ENCODE peak calls at places on chromosome X, in seven cellular contexts. One of them, this sample, is unnamed.

GRCh38 chrX:154365052-154365600 is 9.3 kb downstream of the FLNA start:
- DNase-seq in upper lobe of left lung: peak; percentile 54
- DNase-seq in heart left ventricle: no peak
- DNase-seq in gastrocnemius medialis: no peak
- DNase-seq in stomach: no peak
- DNase-seq in HepG2: no peak
- DNase-seq in GM12891: no peak
- DNase-seq in this sample: no peak

GRCh38 chrX:55109304-55109703 is 20.5 kb downstream of the PAGE2 start:
- DNase-seq in upper lobe of left lung: no peak
- DNase-seq in heart left ventricle: no peak
- DNase-seq in gastrocnemius medialis: no peak
- DNase-seq in stomach: no peak
- DNase-seq in HepG2: no peak
- DNase-seq in GM12891: no peak
- DNase-seq in this sample: no peak

GRCh38 chrX:67104982-67105757 is 438.7 kb upstream of the AR start:
- DNase-seq in upper lobe of left lung: no peak
- DNase-seq in heart left ventricle: no peak
- DNase-seq in gastrocnemius medialis: peak; percentile 26
- DNase-seq in stomach: no peak
- DNase-seq in HepG2: no peak
- DNase-seq in GM12891: no peak
- DNase-seq in this sample: no peak

GRCh38 chrX:68504237-68504636 is 5.4 kb downstream of the YIPF6 start:
- DNase-seq in upper lobe of left lung: no peak
- DNase-seq in heart left ventricle: no peak
- DNase-seq in gastrocnemius medialis: no peak
- DNase-seq in stomach: no peak
- DNase-seq in HepG2: no peak
- DNase-seq in GM12891: no peak
- DNase-seq in this sample: peak; percentile 27

GRCh38 chrX:152154050-152154449 is 15.7 kb upstream of the MAGEA10 start:
- DNase-seq in upper lobe of left lung: no peak
- DNase-seq in heart left ventricle: no peak
- DNase-seq in gastrocnemius medialis: no peak
- DNase-seq in stomach: no peak
- DNase-seq in HepG2: no peak
- DNase-seq in GM12891: no peak
- DNase-seq in this sample: no peak

GRCh38 chrX:50200907-50201306 is at the start of gene AKAP4:
- DNase-seq in upper lobe of left lung: no peak
- DNase-seq in heart left ventricle: no peak
- DNase-seq in gastrocnemius medialis: no peak
- DNase-seq in stomach: no peak
- DNase-seq in HepG2: no peak
- DNase-seq in GM12891: no peak
- DNase-seq in this sample: no peak

GRCh38 chrX:13598877-13599276 is 29.5 kb downstream of the EGFL6 start:
- DNase-seq in upper lobe of left lung: no peak
- DNase-seq in heart left ventricle: no peak
- DNase-seq in gastrocnemius medialis: no peak
- DNase-seq in stomach: no peak
- DNase-seq in HepG2: no peak
- DNase-seq in GM12891: no peak
- DNase-seq in this sample: no peak

GRCh38 chrX:34656467-34656841 is 631 bp downstream of the TMEM47 start:
- DNase-seq in upper lobe of left lung: no peak
- DNase-seq in heart left ventricle: no peak
- DNase-seq in gastrocnemius medialis: peak; percentile 9
- DNase-seq in stomach: no peak
- DNase-seq in HepG2: no peak
- DNase-seq in GM12891: no peak
- DNase-seq in this sample: no peak

GRCh38 chrX:47515941-47516649 is 33.1 kb upstream of the ZNF41 start:
- DNase-seq in upper lobe of left lung: no peak
- DNase-seq in heart left ventricle: no peak
- DNase-seq in gastrocnemius medialis: peak; percentile 28
- DNase-seq in stomach: no peak
- DNase-seq in HepG2: no peak
- DNase-seq in GM12891: no peak
- DNase-seq in this sample: no peak

GRCh38 chrX:31516492-31516891 is 444.7 kb upstream of the FTHL17 start:
- DNase-seq in upper lobe of left lung: no peak
- DNase-seq in heart left ventricle: no peak
- DNase-seq in gastrocnemius medialis: no peak
- DNase-seq in stomach: no peak
- DNase-seq in HepG2: no peak
- DNase-seq in GM12891: no peak
- DNase-seq in this sample: no peak

GRCh38 chrX:72624194-72624593 is 51.6 kb upstream of the HDAC8 start:
- DNase-seq in upper lobe of left lung: no peak
- DNase-seq in heart left ventricle: no peak
- DNase-seq in gastrocnemius medialis: no peak
- DNase-seq in stomach: no peak
- DNase-seq in HepG2: no peak
- DNase-seq in GM12891: no peak
- DNase-seq in this sample: no peak

GRCh38 chrX:82362550-82362949 is 1145.5 kb upstream of the POU3F4 start:
- DNase-seq in upper lobe of left lung: no peak
- DNase-seq in heart left ventricle: no peak
- DNase-seq in gastrocnemius medialis: no peak
- DNase-seq in stomach: no peak
- DNase-seq in HepG2: no peak
- DNase-seq in GM12891: no peak
- DNase-seq in this sample: no peak

GRCh38 chrX:53421125-53421524 is 1.3 kb downstream of the SMC1A start:
- DNase-seq in upper lobe of left lung: no peak
- DNase-seq in heart left ventricle: no peak
- DNase-seq in gastrocnemius medialis: no peak
- DNase-seq in stomach: no peak
- DNase-seq in HepG2: no peak
- DNase-seq in GM12891: no peak
- DNase-seq in this sample: no peak

GRCh38 chrX:53422091-53422914 is at the start of the genes RIBC1 and SMC1A:
- DNase-seq in upper lobe of left lung: peak; percentile 94
- DNase-seq in heart left ventricle: peak; percentile 99
- DNase-seq in gastrocnemius medialis: peak; percentile 94
- DNase-seq in stomach: peak; percentile 99
- DNase-seq in HepG2: peak; percentile 87
- DNase-seq in GM12891: peak; percentile 78
- DNase-seq in this sample: peak; percentile 55

GRCh38 chrX:53421772-53422090 is 723 bp downstream of the SMC1A start:
- DNase-seq in upper lobe of left lung: no peak
- DNase-seq in heart left ventricle: no peak
- DNase-seq in gastrocnemius medialis: no peak
- DNase-seq in stomach: no peak
- DNase-seq in HepG2: peak; percentile 19
- DNase-seq in GM12891: no peak
- DNase-seq in this sample: no peak

DNA sequence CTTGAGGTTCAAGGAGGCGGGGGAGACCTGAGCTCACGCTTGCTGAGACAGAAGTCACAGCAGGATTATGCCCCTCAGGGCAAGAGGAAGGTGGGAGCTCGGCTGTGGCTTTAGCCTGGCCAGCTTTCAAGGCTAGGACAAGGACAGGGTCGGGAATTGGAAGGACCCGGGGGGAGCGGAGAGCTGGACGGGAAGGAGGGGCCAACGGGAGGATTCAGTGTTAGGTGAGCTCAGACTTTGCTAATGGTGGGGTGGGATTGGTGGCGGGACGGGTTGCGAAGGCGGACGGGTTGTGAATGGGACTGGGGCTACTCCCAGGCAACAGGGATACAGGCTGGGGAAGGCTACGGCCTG is 219 bp downstream of the RIBC1 start:
- DNase-seq in upper lobe of left lung: no peak
- DNase-seq in heart left ventricle: no peak
- DNase-seq in gastrocnemius medialis: no peak
- DNase-seq in stomach: no peak
- DNase-seq in HepG2: no peak
- DNase-seq in GM12891: no peak
- DNase-seq in this sample: no peak
- TF ChIP-seq POLR2A in upper lobe of left lung: no peak
- TF ChIP-seq POLR2A in heart left ventricle: no peak
- TF ChIP-seq POLR2A in gastrocnemius medialis: no peak
- TF ChIP-seq POLR2A in stomach: no peak
- TF ChIP-seq POLR2A in HepG2: no peak
- TF ChIP-seq POLR2A in GM12891: no peak
- TF ChIP-seq POLR2A in this sample: no peak

GRCh38 chrX:48520976-48521352 is 644 bp upstream of the EBP start:
- DNase-seq in upper lobe of left lung: no peak
- DNase-seq in heart left ventricle: no peak
- DNase-seq in gastrocnemius medialis: no peak
- DNase-seq in stomach: no peak
- DNase-seq in HepG2: no peak
- DNase-seq in GM12891: no peak
- DNase-seq in this sample: no peak

GRCh38 chrX:48523682-48524081 is 2.1 kb downstream of the EBP start:
- DNase-seq in upper lobe of left lung: no peak
- DNase-seq in heart left ventricle: no peak
- DNase-seq in gastrocnemius medialis: no peak
- DNase-seq in stomach: no peak
- DNase-seq in HepG2: no peak
- DNase-seq in GM12891: no peak
- DNase-seq in this sample: no peak

GRCh38 chrX:48520455-48520854 is 1.2 kb upstream of the EBP start:
- DNase-seq in upper lobe of left lung: no peak
- DNase-seq in heart left ventricle: no peak
- DNase-seq in gastrocnemius medialis: no peak
- DNase-seq in stomach: no peak
- DNase-seq in HepG2: no peak
- DNase-seq in GM12891: no peak
- DNase-seq in this sample: no peak

GRCh38 chrX:48522291-48522690 is 683 bp downstream of the EBP start:
- DNase-seq in upper lobe of left lung: no peak
- DNase-seq in heart left ventricle: no peak
- DNase-seq in gastrocnemius medialis: no peak
- DNase-seq in stomach: no peak
- DNase-seq in HepG2: peak; percentile 43
- DNase-seq in GM12891: no peak
- DNase-seq in this sample: no peak

DNA sequence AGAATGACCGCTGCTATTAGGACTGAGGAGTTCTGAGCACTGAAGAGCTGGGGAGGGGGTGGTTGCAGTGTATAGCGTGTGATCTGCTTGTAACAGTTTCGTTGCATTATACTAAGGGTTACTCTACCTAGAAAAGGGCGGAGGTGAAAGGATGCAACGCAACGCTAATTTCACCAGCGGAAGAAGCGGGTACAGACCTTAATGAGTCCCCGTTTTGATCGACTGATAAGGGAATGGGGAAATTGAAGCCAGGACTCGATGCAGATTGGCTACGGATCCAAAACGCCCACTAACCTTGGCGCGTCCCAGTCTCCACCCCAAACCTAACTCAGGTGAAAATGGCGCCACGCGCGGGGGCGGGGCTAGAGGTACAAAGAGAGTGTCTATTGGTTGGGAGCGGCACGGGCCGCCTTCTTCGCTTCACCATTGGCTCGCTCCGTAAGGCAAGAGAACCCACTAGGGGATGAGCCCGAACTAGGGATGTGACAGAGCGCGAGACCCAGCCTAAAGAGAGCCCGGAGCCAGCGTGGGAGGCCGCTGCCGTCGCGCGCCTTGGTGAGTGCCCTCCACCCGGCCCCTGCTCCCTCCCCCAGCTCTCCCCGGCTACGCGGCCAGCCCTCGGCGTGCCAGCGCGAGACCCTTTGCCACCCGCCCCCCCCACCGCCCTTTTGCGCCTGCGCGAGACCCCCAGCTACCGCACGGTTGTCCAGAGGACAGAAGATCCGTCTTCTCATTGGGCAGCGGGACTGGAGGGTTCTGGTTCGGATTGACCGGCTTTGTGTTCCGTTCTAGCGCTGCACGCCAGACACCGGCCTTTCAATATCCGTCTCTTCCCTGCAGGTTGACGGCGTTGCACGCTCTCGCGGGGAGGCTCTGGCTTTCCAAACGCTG is at the start of gene EBP:
- DNase-seq in upper lobe of left lung: peak; percentile 96
- DNase-seq in heart left ventricle: peak; percentile 93
- DNase-seq in gastrocnemius medialis: peak; percentile 77
- DNase-seq in stomach: peak; percentile 92
- DNase-seq in HepG2: peak; percentile 84
- DNase-seq in GM12891: peak; percentile 80
- DNase-seq in this sample: peak; percentile 48
- TF ChIP-seq POLR2A in upper lobe of left lung: no peak
- TF ChIP-seq POLR2A in heart left ventricle: peak; percentile 49
- TF ChIP-seq POLR2A in gastrocnemius medialis: peak; percentile 22
- TF ChIP-seq POLR2A in stomach: no peak
- TF ChIP-seq POLR2A in HepG2: peak; percentile 91
- TF ChIP-seq POLR2A in GM12891: peak; percentile 58
- TF ChIP-seq POLR2A in this sample: peak; percentile 74

GRCh38 chrX:24025741-24026402 is 1.1 kb downstream of the KLHL15 start:
- DNase-seq in upper lobe of left lung: no peak
- DNase-seq in heart left ventricle: no peak
- DNase-seq in gastrocnemius medialis: peak; percentile 34
- DNase-seq in stomach: no peak
- DNase-seq in HepG2: no peak
- DNase-seq in GM12891: no peak
- DNase-seq in this sample: no peak
- TF ChIP-seq POLR2A in upper lobe of left lung: peak; percentile 71
- TF ChIP-seq POLR2A in heart left ventricle: peak; percentile 33
- TF ChIP-seq POLR2A in gastrocnemius medialis: peak; percentile 41
- TF ChIP-seq POLR2A in stomach: no peak
- TF ChIP-seq POLR2A in HepG2: no peak
- TF ChIP-seq POLR2A in GM12891: no peak
- TF ChIP-seq POLR2A in this sample: no peak

GRCh38 chrX:38970845-38971244 is 169.6 kb downstream of the MID1IP1 start:
- DNase-seq in upper lobe of left lung: no peak
- DNase-seq in heart left ventricle: no peak
- DNase-seq in gastrocnemius medialis: no peak
- DNase-seq in stomach: no peak
- DNase-seq in HepG2: no peak
- DNase-seq in GM12891: no peak
- DNase-seq in this sample: no peak

GRCh38 chrX:38965883-38966282 is 164.6 kb downstream of the MID1IP1 start:
- DNase-seq in upper lobe of left lung: no peak
- DNase-seq in heart left ventricle: no peak
- DNase-seq in gastrocnemius medialis: no peak
- DNase-seq in stomach: no peak
- DNase-seq in HepG2: no peak
- DNase-seq in GM12891: no peak
- DNase-seq in this sample: no peak

GRCh38 chrX:38968817-38969216 is 167.6 kb downstream of the MID1IP1 start:
- DNase-seq in upper lobe of left lung: no peak
- DNase-seq in heart left ventricle: no peak
- DNase-seq in gastrocnemius medialis: no peak
- DNase-seq in stomach: no peak
- DNase-seq in HepG2: no peak
- DNase-seq in GM12891: no peak
- DNase-seq in this sample: no peak

GRCh38 chrX:38970074-38970473 is 168.8 kb downstream of the MID1IP1 start:
- DNase-seq in upper lobe of left lung: no peak
- DNase-seq in heart left ventricle: no peak
- DNase-seq in gastrocnemius medialis: no peak
- DNase-seq in stomach: no peak
- DNase-seq in HepG2: no peak
- DNase-seq in GM12891: no peak
- DNase-seq in this sample: no peak

DNA sequence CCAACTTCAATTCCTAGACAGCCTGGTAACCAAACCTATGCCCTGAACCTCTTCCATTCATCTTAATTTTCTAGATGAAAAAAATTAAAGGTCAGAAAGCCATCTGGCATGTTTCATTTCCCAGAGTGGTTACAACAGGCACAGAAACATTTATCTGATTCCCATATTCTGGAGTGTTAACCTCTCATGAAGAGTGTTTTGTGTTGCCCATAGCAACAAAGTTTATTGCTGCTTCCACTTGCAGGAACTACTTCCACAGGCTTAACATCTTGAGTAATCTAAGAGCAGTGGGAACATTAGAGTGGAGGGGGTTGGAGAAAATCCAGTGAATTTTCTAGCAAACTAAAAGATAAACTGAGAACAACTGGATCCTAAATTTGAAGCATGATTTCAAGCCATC is 167.1 kb downstream of the MID1IP1 start:
- DNase-seq in upper lobe of left lung: no peak
- DNase-seq in heart left ventricle: no peak
- DNase-seq in gastrocnemius medialis: no peak
- DNase-seq in stomach: no peak
- DNase-seq in HepG2: no peak
- DNase-seq in GM12891: no peak
- DNase-seq in this sample: no peak
- TF ChIP-seq POLR2A in upper lobe of left lung: no peak
- TF ChIP-seq POLR2A in heart left ventricle: no peak
- TF ChIP-seq POLR2A in gastrocnemius medialis: no peak
- TF ChIP-seq POLR2A in stomach: no peak
- TF ChIP-seq POLR2A in HepG2: no peak
- TF ChIP-seq POLR2A in GM12891: no peak
- TF ChIP-seq POLR2A in this sample: no peak

This sample was measured in H54.